ENCODE peak calls at places on chromosomes 12 and 14, in six cellular contexts. Z is ascending aorta; H is activated CD8-positive, alpha-beta memory T cell treated with anti-CD3 and anti-CD28 coated beads, Interleukin-2, amount 10 ng/mL, durations not matched to agents 7 days and 5 days; S is Right ventricle myocardium inferior; R is adrenal gland; G is sciatic nerve. C is an unnamed sample.

GRCh38 chr14:102304611-102305506 is at the start of gene MOK:
- DNase-seq in S (peak), G (peak), R (peak), Z (peak), H (peak), C (peak)

GRCh38 chr12:109777544-109777943 is 55.7 kb downstream of the TRPV4 start:
- DNase-seq in R (no peak), H (peak), Z (no peak), G (no peak), S (no peak), C (no peak)

GRCh38 chr12:10753066-10753465 is 29.9 kb upstream of the YBX3 start:
- DNase-seq in Z (no peak), S (no peak), R (no peak), G (no peak), H (no peak), C (no peak)

GRCh38 chr12:108663324-108664015 is 29.8 kb upstream of the SELPLG start:
- DNase-seq in Z (no peak), R (no peak), H (no peak), G (no peak), S (no peak), C (no peak)

GRCh38 chr14:51574009-51574408 is 77.7 kb upstream of the FRMD6 start:
- DNase-seq in R (no peak), S (no peak), H (no peak), Z (no peak), G (no peak), C (no peak)

GRCh38 chr12:6323340-6323994 is 13.0 kb downstream of the PLEKHG6 start:
- DNase-seq in Z (no peak), S (peak), R (peak), H (peak), G (no peak), C (no peak)

GRCh38 chr14:68312300-68312699 is 480.6 kb downstream of the ZFP36L1 start:
- DNase-seq in R (no peak), H (no peak), G (no peak), S (no peak), Z (no peak), C (no peak)

GRCh38 chr12:54393350-54393655 is 8.8 kb upstream of the ZNF385A start:
- DNase-seq in S (no peak), Z (no peak), H (no peak), R (no peak), G (no peak), C (no peak)

GRCh38 chr14:69716483-69717187 is 50.3 kb upstream of the SRSF5 start:
- DNase-seq in R (no peak), G (no peak), S (peak), H (peak), Z (no peak), C (no peak)

GRCh38 chr14:100443643-100444042 is 120.5 kb downstream of the SLC25A47 start:
- DNase-seq in G (no peak), Z (no peak), S (no peak), H (no peak), R (no peak), C (no peak)

GRCh38 chr12:52318241-52318990 is 2.8 kb downstream of the KRT83 start:
- DNase-seq in Z (no peak), H (no peak), G (no peak), R (no peak), S (no peak), C (no peak)

GRCh38 chr12:41893491-41893890 is 251.2 kb downstream of the GXYLT1 start:
- DNase-seq in S (no peak), G (no peak), H (no peak), R (no peak), Z (no peak), C (no peak)

GRCh38 chr12:122866950-122867607 is 28.8 kb downstream of the VPS37B start:
- DNase-seq in S (peak), Z (no peak), G (peak), H (no peak), R (no peak), C (no peak)

GRCh38 chr14:50831704-50832130 is 755 bp upstream of the NIN start:
- DNase-seq in Z (no peak), H (no peak), G (no peak), R (peak), S (no peak), C (no peak)

GRCh38 chr12:91988571-91988970 is 157.1 kb downstream of the BTG1 start:
- DNase-seq in Z (no peak), R (no peak), G (no peak), H (no peak), S (no peak), C (no peak)

GRCh38 chr12:51904951-51905471 is 2.3 kb upstream of the ACVRL1 start:
- DNase-seq in H (no peak), S (peak), Z (no peak), G (no peak), R (peak), C (no peak)

GRCh38 chr12:50825372-50825838 is 17.3 kb upstream of the TMPRSS12 start:
- DNase-seq in G (no peak), S (no peak), R (peak), Z (no peak), H (no peak), C (no peak)

GRCh38 chr14:100827751-100828447 is 2.0 kb downstream of the MEG3 start:
- DNase-seq in R (peak), H (no peak), G (no peak), S (peak), Z (no peak), C (no peak)

GRCh38 chr12:52228366-52228765 is 4.7 kb upstream of the KRT7 start:
- DNase-seq in R (no peak), H (no peak), G (no peak), S (no peak), Z (no peak), C (no peak)

GRCh38 chr12:14393736-14394135 is 28.3 kb downstream of the ATF7IP start:
- DNase-seq in R (no peak), H (no peak), Z (no peak), G (no peak), S (no peak), C (no peak)

GRCh38 chr12:116267948-116268347 is 9.5 kb downstream of the MED13L start:
- DNase-seq in H (no peak), S (no peak), Z (no peak), R (no peak), G (no peak), C (no peak)

GRCh38 chr12:42504049-42504448 is 85.5 kb downstream of the PRICKLE1 start:
- DNase-seq in G (no peak), R (peak), H (no peak), S (no peak), Z (no peak), C (no peak)

GRCh38 chr12:85016423-85016822 is 19.7 kb downstream of the TSPAN19 start:
- DNase-seq in Z (no peak), H (no peak), S (no peak), R (no peak), G (no peak), C (no peak)